ENCODE peak calls at places on chromosomes 7 and 10, in six cellular contexts. L, N, S, C, B and R are unnamed samples.

GRCh38 chr10:51031995-51032394 is 42.3 kb upstream of the PRKG1 start:
- DNase-seq in L (no peak), N (no peak), S (no peak), C (no peak), B (no peak), R (peak; percentile 41)

GRCh38 chr10:48590945-48591344 is 13.9 kb downstream of the ARHGAP22 start:
- DNase-seq in L (no peak), N (no peak), S (no peak), C (no peak), B (no peak), R (peak; percentile 57)

GRCh38 chr7:2521341-2521745 is 1.8 kb downstream of the LFNG start:
- DNase-seq in L (no peak), N (no peak), S (no peak), C (no peak), B (no peak), R (no peak)

GRCh38 chr7:19442016-19442785 is 266.6 kb downstream of the POLR1F start:
- DNase-seq in L (no peak), N (no peak), S (no peak), C (peak; percentile 58), B (no peak), R (no peak)

GRCh38 chr10:8481718-8482504 is 427.4 kb downstream of the GATA3 start:
- DNase-seq in L (no peak), N (no peak), S (no peak), C (no peak), B (no peak), R (no peak)

GRCh38 chr7:28013019-28013418 is 167.6 kb downstream of the JAZF1 start:
- DNase-seq in L (no peak), N (no peak), S (no peak), C (no peak), B (no peak), R (no peak)

GRCh38 chr7:50321678-50322077 is 17.2 kb downstream of the IKZF1 start:
- DNase-seq in L (no peak), N (no peak), S (no peak), C (no peak), B (no peak), R (no peak)

GRCh38 chr7:28018020-28018419 is 162.6 kb downstream of the JAZF1 start:
- DNase-seq in L (no peak), N (no peak), S (no peak), C (no peak), B (no peak), R (no peak)

GRCh38 chr7:116809636-116810266 is 52.6 kb upstream of the CAPZA2 start:
- DNase-seq in L (no peak), N (no peak), S (no peak), C (peak; percentile 83), B (no peak), R (no peak)

GRCh38 chr7:610531-611280 is 91.1 kb upstream of the PDGFA start:
- DNase-seq in L (peak; percentile 55), N (no peak), S (peak; percentile 62), C (peak; percentile 36), B (no peak), R (no peak)

GRCh38 chr7:134545918-134546317 is 3.0 kb upstream of the AKR1B15 start:
- DNase-seq in L (no peak), N (no peak), S (no peak), C (no peak), B (no peak), R (no peak)

GRCh38 chr7:134549366-134549765 is 456 bp downstream of the AKR1B15 start:
- DNase-seq in L (no peak), N (no peak), S (no peak), C (no peak), B (no peak), R (no peak)

GRCh38 chr7:134548877-134549276 is at the start of gene AKR1B15:
- DNase-seq in L (peak; percentile 90), N (no peak), S (no peak), C (no peak), B (no peak), R (no peak)

GRCh38 chr7:134546903-134547737 is 1.8 kb upstream of the AKR1B15 start:
- DNase-seq in L (peak; percentile 88), N (peak; percentile 83), S (peak; percentile 91), C (peak; percentile 18), B (peak; percentile 44), R (no peak)

DNA sequence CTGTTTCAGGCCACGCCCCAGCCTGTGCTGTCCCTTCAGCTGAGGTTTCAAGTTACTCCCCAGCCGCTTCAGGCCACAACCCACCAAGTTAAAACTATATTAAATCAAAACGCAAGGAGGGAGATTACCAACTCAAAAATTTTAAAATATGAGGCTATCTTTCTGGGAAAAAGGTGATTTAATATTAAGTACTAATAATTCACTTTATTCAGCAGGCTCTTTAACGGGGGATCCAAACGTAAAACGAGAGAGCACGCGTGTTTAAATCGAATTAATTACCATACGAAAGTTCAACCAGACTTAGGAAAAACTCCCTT is 1.2 kb upstream of the AKR1B15 start:
- DNase-seq in L (peak; percentile 84), N (peak; percentile 76), S (peak; percentile 87), C (peak; percentile 88), B (no peak), R (peak; percentile 87)
- H3K27ac ChIP-seq in L (peak overlapping the region; percentile 91), N (no peak overlapping the region), S (no peak overlapping the region), C (peak overlapping the region; percentile 4), B (no peak overlapping the region), R (peak overlapping the region; percentile 31)

DNA sequence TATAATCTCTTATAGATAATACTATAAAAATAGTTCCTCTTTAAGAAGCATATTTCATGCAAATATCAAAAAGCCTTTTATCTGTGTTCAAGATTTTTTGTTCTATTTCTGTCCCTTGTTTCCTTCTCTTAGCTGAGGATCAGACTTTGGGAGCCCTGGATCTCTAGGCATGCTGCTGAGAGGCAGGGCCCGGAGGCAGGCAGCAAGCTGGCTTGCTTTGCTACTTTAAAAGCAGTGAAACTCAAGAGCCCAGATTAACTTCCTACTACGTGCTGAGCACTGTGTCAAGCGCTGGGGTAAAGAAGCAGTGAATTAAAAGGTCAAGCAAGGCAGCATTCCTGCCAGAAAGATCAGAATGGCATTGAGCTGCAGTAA is 31.0 kb upstream of the ARID5B start:
- DNase-seq in L (no peak), N (no peak), S (no peak), C (no peak), B (no peak), R (no peak)
- H3K27ac ChIP-seq in L (no peak overlapping the region), N (peak overlapping the region; percentile 62), S (no peak overlapping the region), C (no peak overlapping the region), B (no peak overlapping the region), R (no peak overlapping the region)

DNA sequence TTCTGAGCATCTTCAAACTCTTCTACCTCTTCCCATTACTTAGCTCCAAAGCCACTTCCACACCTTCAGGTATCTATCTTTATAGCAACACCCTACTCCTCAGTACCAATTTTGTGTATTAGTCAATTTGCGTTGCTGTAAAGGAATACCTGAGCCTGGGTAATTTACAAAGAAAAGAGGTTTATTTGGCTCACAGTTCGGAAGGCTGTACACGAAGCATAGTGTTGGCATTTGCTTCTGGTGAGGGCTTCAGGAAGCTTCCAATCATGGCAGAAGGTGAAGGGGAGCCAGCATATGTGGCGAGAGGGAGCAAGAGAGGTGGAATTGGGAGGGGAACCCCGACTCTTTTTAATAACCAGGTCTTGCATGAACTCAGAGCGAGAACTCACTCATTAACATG is 17.6 kb upstream of the CRYGN start:
- DNase-seq in L (no peak), N (no peak), S (no peak), C (no peak), B (no peak), R (no peak)
- H3K27ac ChIP-seq in L (no peak overlapping the region), N (no peak overlapping the region), S (no peak overlapping the region), C (no peak overlapping the region), B (no peak overlapping the region), R (no peak overlapping the region)

DNA sequence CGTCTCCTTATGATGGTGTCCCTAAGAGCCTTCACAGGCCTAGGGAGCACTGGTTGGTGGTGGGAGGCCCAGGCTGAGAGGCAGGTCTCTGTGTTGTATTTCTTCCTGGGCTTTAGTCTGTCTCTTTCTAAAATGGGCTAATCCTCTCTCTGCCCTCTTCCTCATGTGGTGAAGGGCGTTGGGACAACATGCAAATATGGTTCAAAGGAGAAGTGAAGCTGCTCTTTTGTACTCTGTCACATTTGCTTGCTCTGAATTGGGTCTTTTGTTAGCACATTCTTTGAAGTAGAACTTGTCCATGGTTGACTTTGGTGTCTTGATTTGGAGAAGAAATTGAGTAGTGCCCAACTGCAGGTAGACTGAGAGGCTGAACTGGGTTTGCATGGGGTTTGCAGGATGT is 814 bp downstream of the HK1 start:
- DNase-seq in L (no peak), N (no peak), S (no peak), C (no peak), B (no peak), R (no peak)
- H3K27ac ChIP-seq in L (no peak overlapping the region), N (no peak overlapping the region), S (peak overlapping the region; percentile 57), C (peak overlapping the region; percentile 74), B (no peak overlapping the region), R (peak overlapping the region; percentile 74)

GRCh38 chr10:71438761-71439160 is 42.0 kb downstream of the CDH23 start:
- DNase-seq in L (no peak), N (no peak), S (peak; percentile 36), C (no peak), B (no peak), R (no peak)
- H3K27ac ChIP-seq in L (no peak overlapping the region), N (no peak overlapping the region), S (no peak overlapping the region), C (no peak overlapping the region), B (no peak overlapping the region), R (no peak overlapping the region)

GRCh38 chr10:102791754-102792153 is 45.5 kb downstream of the CYP17A1 start:
- DNase-seq in L (no peak), N (no peak), S (no peak), C (no peak), B (no peak), R (no peak)

GRCh38 chr10:102800601-102801335 is 36.4 kb downstream of the CYP17A1 start:
- DNase-seq in L (no peak), N (no peak), S (no peak), C (no peak), B (no peak), R (no peak)

GRCh38 chr10:102795453-102796406 is 41.5 kb downstream of the CYP17A1 start:
- DNase-seq in L (peak; percentile 66), N (no peak), S (no peak), C (peak; percentile 49), B (no peak), R (no peak)

GRCh38 chr10:102799691-102800435 is 37.4 kb downstream of the CYP17A1 start:
- DNase-seq in L (peak; percentile 93), N (no peak), S (peak; percentile 80), C (no peak), B (no peak), R (peak; percentile 79)

GRCh38 chr10:102796407-102797176 is 40.6 kb downstream of the CYP17A1 start:
- DNase-seq in L (peak; percentile 94), N (peak; percentile 82), S (peak; percentile 94), C (no peak), B (peak; percentile 7), R (peak; percentile 82)
- H3K27ac ChIP-seq in L (peak overlapping the region; percentile 87), N (peak overlapping the region; percentile 77), S (peak overlapping the region; percentile 9), C (peak overlapping the region; percentile 63), B (no peak overlapping the region), R (peak overlapping the region; percentile 57)

GRCh38 chr10:69684981-69685353 is 54.9 kb downstream of the FAM241B start:
- DNase-seq in L (no peak), N (no peak), S (no peak), C (no peak), B (no peak), R (peak; percentile 11)

GRCh38 chr10:69686866-69687265 is 56.8 kb downstream of the FAM241B start:
- DNase-seq in L (no peak), N (no peak), S (no peak), C (no peak), B (no peak), R (no peak)

GRCh38 chr10:69685802-69686585 is 55.9 kb downstream of the FAM241B start:
- DNase-seq in L (peak; percentile 83), N (no peak), S (peak; percentile 92), C (peak; percentile 48), B (no peak), R (peak; percentile 93)

GRCh38 chr10:69684020-69684980 is 54.3 kb downstream of the FAM241B start:
- DNase-seq in L (peak; percentile 55), N (peak; percentile 90), S (no peak), C (peak; percentile 29), B (no peak), R (peak; percentile 54)

GRCh38 chr10:69685426-69685801 is 55.4 kb downstream of the FAM241B start:
- DNase-seq in L (no peak), N (no peak), S (no peak), C (no peak), B (no peak), R (peak; percentile 58)
- H3K27ac ChIP-seq in L (no peak overlapping the region), N (peak overlapping the region; percentile 87), S (no peak overlapping the region), C (no peak overlapping the region), B (no peak overlapping the region), R (peak overlapping the region; percentile 75)